ENCODE peak calls at places on chromosomes 1 and 21, in seven cellular contexts. One of them, this sample, is unnamed.

GRCh38 chr21:26834181-26834945 is 10.8 kb downstream of the ADAMTS1 start:
- DNase-seq in IMR-90: peak; percentile 58
- DNase-seq in trophoblast cell: peak; percentile 95
- DNase-seq in H9: no peak
- DNase-seq in mesendoderm: no peak
- DNase-seq in H1: no peak
- DNase-seq in neuronal stem cell: no peak
- DNase-seq in this sample: peak; percentile 66

GRCh38 chr1:184244962-184245361 is 141.9 kb upstream of the C1orf21 start:
- DNase-seq in IMR-90: no peak
- DNase-seq in trophoblast cell: no peak
- DNase-seq in H9: no peak
- DNase-seq in mesendoderm: peak; percentile 88
- DNase-seq in H1: no peak
- DNase-seq in neuronal stem cell: no peak
- DNase-seq in this sample: no peak

GRCh38 chr1:229208481-229208880 is 62.4 kb upstream of the RAB4A start:
- DNase-seq in IMR-90: peak; percentile 81
- DNase-seq in trophoblast cell: peak; percentile 39
- DNase-seq in H9: no peak
- DNase-seq in mesendoderm: no peak
- DNase-seq in H1: no peak
- DNase-seq in neuronal stem cell: no peak
- DNase-seq in this sample: peak; percentile 41

GRCh38 chr1:41448831-41449230 is 35.7 kb downstream of the EDN2 start:
- DNase-seq in IMR-90: no peak
- DNase-seq in trophoblast cell: no peak
- DNase-seq in H9: no peak
- DNase-seq in mesendoderm: no peak
- DNase-seq in H1: no peak
- DNase-seq in neuronal stem cell: no peak
- DNase-seq in this sample: no peak

GRCh38 chr1:19563336-19564097 is 78.2 kb upstream of the CAPZB start:
- DNase-seq in IMR-90: peak; percentile 41
- DNase-seq in trophoblast cell: no peak
- DNase-seq in H9: no peak
- DNase-seq in mesendoderm: no peak
- DNase-seq in H1: no peak
- DNase-seq in neuronal stem cell: no peak
- DNase-seq in this sample: no peak

GRCh38 chr1:9047019-9047418 is 20.8 kb upstream of the SLC2A7 start:
- DNase-seq in IMR-90: no peak
- DNase-seq in trophoblast cell: no peak
- DNase-seq in H9: no peak
- DNase-seq in mesendoderm: no peak
- DNase-seq in H1: no peak
- DNase-seq in neuronal stem cell: no peak
- DNase-seq in this sample: no peak

GRCh38 chr1:8116892-8117262 is 90.8 kb upstream of the ERRFI1 start:
- DNase-seq in IMR-90: peak; percentile 93
- DNase-seq in trophoblast cell: peak; percentile 21
- DNase-seq in H9: no peak
- DNase-seq in mesendoderm: no peak
- DNase-seq in H1: no peak
- DNase-seq in neuronal stem cell: no peak
- DNase-seq in this sample: peak; percentile 96

GRCh38 chr1:1752671-1753606 is 25.3 kb downstream of the NADK start:
- DNase-seq in IMR-90: no peak
- DNase-seq in trophoblast cell: no peak
- DNase-seq in H9: no peak
- DNase-seq in mesendoderm: peak; percentile 4
- DNase-seq in H1: no peak
- DNase-seq in neuronal stem cell: no peak
- DNase-seq in this sample: no peak

GRCh38 chr1:8166436-8166835 is 140.3 kb upstream of the ERRFI1 start:
- DNase-seq in IMR-90: no peak
- DNase-seq in trophoblast cell: no peak
- DNase-seq in H9: no peak
- DNase-seq in mesendoderm: no peak
- DNase-seq in H1: no peak
- DNase-seq in neuronal stem cell: no peak
- DNase-seq in this sample: no peak

GRCh38 chr1:13732971-13733667 is 33.1 kb downstream of the PRDM2 start:
- DNase-seq in IMR-90: no peak
- DNase-seq in trophoblast cell: no peak
- DNase-seq in H9: no peak
- DNase-seq in mesendoderm: no peak
- DNase-seq in H1: no peak
- DNase-seq in neuronal stem cell: no peak
- DNase-seq in this sample: no peak

GRCh38 chr1:108830119-108831008 is 26.5 kb downstream of the AKNAD1 start:
- DNase-seq in IMR-90: peak; percentile 99
- DNase-seq in trophoblast cell: peak; percentile 97
- DNase-seq in H9: no peak
- DNase-seq in mesendoderm: no peak
- DNase-seq in H1: no peak
- DNase-seq in neuronal stem cell: no peak
- DNase-seq in this sample: peak; percentile 99

GRCh38 chr1:160777486-160778089 is 18.4 kb upstream of the LY9 start:
- DNase-seq in IMR-90: no peak
- DNase-seq in trophoblast cell: peak; percentile 86
- DNase-seq in H9: peak; percentile 66
- DNase-seq in mesendoderm: peak; percentile 82
- DNase-seq in H1: no peak
- DNase-seq in neuronal stem cell: peak; percentile 46
- DNase-seq in this sample: peak; percentile 2

GRCh38 chr1:94653454-94653853 is 111.9 kb upstream of the F3 start:
- DNase-seq in IMR-90: no peak
- DNase-seq in trophoblast cell: no peak
- DNase-seq in H9: no peak
- DNase-seq in mesendoderm: no peak
- DNase-seq in H1: no peak
- DNase-seq in neuronal stem cell: no peak
- DNase-seq in this sample: no peak

GRCh38 chr1:225451340-225451739 is 23.5 kb upstream of the LBR start:
- DNase-seq in IMR-90: no peak
- DNase-seq in trophoblast cell: no peak
- DNase-seq in H9: no peak
- DNase-seq in mesendoderm: no peak
- DNase-seq in H1: no peak
- DNase-seq in neuronal stem cell: no peak
- DNase-seq in this sample: no peak

GRCh38 chr1:93716974-93717373 is 35.3 kb upstream of the BCAR3 start:
- DNase-seq in IMR-90: peak; percentile 53
- DNase-seq in trophoblast cell: no peak
- DNase-seq in H9: no peak
- DNase-seq in mesendoderm: peak; percentile 63
- DNase-seq in H1: no peak
- DNase-seq in neuronal stem cell: no peak
- DNase-seq in this sample: no peak

DNA sequence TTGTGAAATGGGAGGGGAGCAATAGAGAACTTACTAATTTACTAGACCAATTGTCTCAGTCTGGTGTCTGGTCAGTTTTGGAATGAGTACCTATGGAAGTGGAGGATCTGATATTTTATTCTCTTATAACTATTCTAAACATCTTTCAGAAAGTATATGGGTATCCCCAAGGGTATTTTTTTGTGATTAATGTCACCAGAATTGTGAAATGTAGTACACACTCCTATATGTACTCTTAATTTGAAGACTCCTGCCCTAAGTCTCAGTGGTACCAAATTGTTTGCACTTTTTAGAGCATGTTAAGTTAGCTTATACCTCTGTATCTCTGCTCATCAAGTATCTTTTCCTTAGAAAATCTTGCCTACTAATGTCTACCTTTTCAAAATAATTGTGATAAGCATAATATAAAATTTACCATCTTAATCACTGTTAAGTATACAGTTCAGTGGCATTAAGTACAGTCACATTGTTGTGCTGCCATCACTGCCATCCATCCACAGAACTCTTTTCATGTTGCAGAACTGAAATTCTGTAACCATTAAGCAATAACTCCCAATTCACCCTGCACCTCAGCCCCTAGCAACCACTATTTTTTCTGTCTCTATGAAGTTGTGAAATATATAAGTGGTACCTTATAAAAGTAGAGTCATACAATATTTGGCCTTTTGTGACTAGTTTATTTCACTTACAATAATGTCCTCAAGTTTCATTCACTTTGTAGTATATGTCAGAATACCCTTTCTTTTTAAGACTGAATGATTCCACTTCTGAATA is 40.5 kb downstream of the SLC30A7 start:
- DNase-seq in IMR-90: no peak
- DNase-seq in trophoblast cell: peak; percentile 39
- DNase-seq in H9: no peak
- DNase-seq in mesendoderm: no peak
- DNase-seq in H1: no peak
- DNase-seq in neuronal stem cell: no peak
- DNase-seq in this sample: no peak
- H3K23ac ChIP-seq in IMR-90: no peak overlapping the region
- H3K23ac ChIP-seq in trophoblast cell: no peak overlapping the region
- H3K23ac ChIP-seq in H9: no peak overlapping the region
- H3K23ac ChIP-seq in mesendoderm: no peak overlapping the region
- H3K23ac ChIP-seq in H1: no peak overlapping the region
- H3K23ac ChIP-seq in neuronal stem cell: no peak overlapping the region
- H3K23ac ChIP-seq in this sample: no peak overlapping the region

GRCh38 chr1:165442653-165443052 is 2.3 kb downstream of the RXRG start:
- DNase-seq in IMR-90: no peak
- DNase-seq in trophoblast cell: no peak
- DNase-seq in H9: no peak
- DNase-seq in mesendoderm: no peak
- DNase-seq in H1: no peak
- DNase-seq in neuronal stem cell: no peak
- DNase-seq in this sample: no peak
- H3K23ac ChIP-seq in IMR-90: no peak overlapping the region
- H3K23ac ChIP-seq in trophoblast cell: no peak overlapping the region
- H3K23ac ChIP-seq in H9: no peak overlapping the region
- H3K23ac ChIP-seq in mesendoderm: no peak overlapping the region
- H3K23ac ChIP-seq in H1: no peak overlapping the region
- H3K23ac ChIP-seq in neuronal stem cell: no peak overlapping the region
- H3K23ac ChIP-seq in this sample: no peak overlapping the region

DNA sequence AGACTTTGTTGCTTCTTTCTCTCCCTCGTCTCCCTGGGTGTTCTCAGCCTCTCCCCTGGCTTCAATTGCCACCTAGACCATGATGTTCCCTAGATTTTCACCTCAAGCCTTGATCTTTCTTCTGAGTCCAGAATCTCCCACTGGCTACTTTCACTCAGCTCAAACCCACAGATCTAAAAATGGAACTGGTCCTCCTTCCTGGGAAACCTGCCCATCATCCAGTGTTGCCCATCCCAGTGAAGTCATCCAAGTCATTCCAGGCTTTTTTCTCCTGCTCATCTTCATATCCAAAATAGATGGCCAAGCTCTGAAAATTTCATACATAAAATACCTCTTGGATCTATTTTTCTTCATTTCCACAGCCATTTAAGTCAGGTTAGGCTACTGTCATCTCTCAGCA is 347.4 kb downstream of the KCNH1 start:
- DNase-seq in IMR-90: no peak
- DNase-seq in trophoblast cell: no peak
- DNase-seq in H9: no peak
- DNase-seq in mesendoderm: no peak
- DNase-seq in H1: no peak
- DNase-seq in neuronal stem cell: no peak
- DNase-seq in this sample: no peak
- H3K23ac ChIP-seq in IMR-90: no peak overlapping the region
- H3K23ac ChIP-seq in trophoblast cell: no peak overlapping the region
- H3K23ac ChIP-seq in H9: no peak overlapping the region
- H3K23ac ChIP-seq in mesendoderm: no peak overlapping the region
- H3K23ac ChIP-seq in H1: no peak overlapping the region
- H3K23ac ChIP-seq in neuronal stem cell: no peak overlapping the region
- H3K23ac ChIP-seq in this sample: no peak overlapping the region

DNA sequence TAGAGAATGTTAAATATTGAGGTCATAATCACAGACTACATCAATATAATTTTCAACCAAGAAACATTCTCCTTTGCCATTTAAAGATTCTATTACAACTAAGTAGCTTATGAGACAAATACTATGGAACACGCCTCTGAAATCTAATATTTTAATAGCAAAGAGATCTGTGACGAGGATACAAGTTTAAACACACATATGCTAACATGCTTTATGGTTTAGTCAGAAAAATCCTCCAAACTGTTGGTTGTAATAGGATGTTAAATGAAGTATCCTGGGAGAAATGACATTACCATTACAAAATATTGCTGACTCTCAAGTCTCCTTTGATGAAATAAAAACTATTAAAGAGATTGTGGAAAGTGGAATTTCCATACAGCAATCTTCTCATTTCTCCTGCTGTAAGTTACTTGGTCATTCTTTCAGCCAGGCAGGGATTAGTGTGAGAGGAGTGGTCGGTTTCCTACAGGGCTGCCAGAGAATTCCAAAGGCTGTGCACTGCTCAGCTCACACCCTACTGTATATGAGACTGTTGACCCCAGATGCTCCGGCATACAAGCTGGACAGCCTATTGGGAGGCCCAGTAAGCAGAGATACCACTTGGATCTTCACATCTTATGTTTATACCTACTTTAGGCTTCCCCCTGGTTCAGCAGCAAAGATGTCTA is 26.6 kb downstream of the SCYL3 start:
- DNase-seq in IMR-90: peak; percentile 54
- DNase-seq in trophoblast cell: no peak
- DNase-seq in H9: no peak
- DNase-seq in mesendoderm: no peak
- DNase-seq in H1: no peak
- DNase-seq in neuronal stem cell: no peak
- DNase-seq in this sample: no peak
- H3K23ac ChIP-seq in IMR-90: no peak overlapping the region
- H3K23ac ChIP-seq in trophoblast cell: no peak overlapping the region
- H3K23ac ChIP-seq in H9: no peak overlapping the region
- H3K23ac ChIP-seq in mesendoderm: no peak overlapping the region
- H3K23ac ChIP-seq in H1: no peak overlapping the region
- H3K23ac ChIP-seq in neuronal stem cell: no peak overlapping the region
- H3K23ac ChIP-seq in this sample: no peak overlapping the region